ENCODE peak calls at places on chromosomes 2 and 18, in six cellular contexts. L is lung microvascular endothelial cell; Y is naive thymus-derived CD4-positive, alpha-beta T cell; T is OCI-LY7; K is mesothelial cell of epicardium; B is activated CD8-positive, alpha-beta memory T cell treated with anti-CD3 and anti-CD28 coated beads for 48 hours. Z is an unnamed sample.

GRCh38 chr2:105184420-105184819 is 57.1 kb upstream of the GPR45 start:
- DNase-seq in L (no peak), Y (no peak), T (no peak), K (no peak), B (no peak), Z (no peak)

GRCh38 chr2:241507430-241508239 is 749 bp downstream of the STK25 start:
- DNase-seq in L (peak), Y (peak), T (peak), K (peak), B (peak), Z (peak)

GRCh38 chr2:232340171-232340935 is 38.2 kb upstream of the ALPP start:
- DNase-seq in L (no peak), Y (no peak), T (no peak), K (no peak), B (no peak), Z (no peak)

GRCh38 chr2:239366740-239367139 is 34.1 kb downstream of the HDAC4 start:
- DNase-seq in L (no peak), Y (no peak), T (no peak), K (no peak), B (no peak), Z (no peak)

GRCh38 chr2:25078171-25079049 is 36.5 kb downstream of the EFR3B start:
- DNase-seq in L (peak), Y (no peak), T (no peak), K (no peak), B (no peak), Z (peak)

GRCh38 chr2:217846321-217846743 is 156.5 kb downstream of the TNS1 start:
- DNase-seq in L (no peak), Y (no peak), T (no peak), K (no peak), B (no peak), Z (no peak)

GRCh38 chr2:7070483-7070882 is 153.3 kb downstream of the RNF144A start:
- DNase-seq in L (no peak), Y (no peak), T (no peak), K (no peak), B (no peak), Z (no peak)

GRCh38 chr2:190583507-190584337 is 49.2 kb upstream of the NEMP2 start:
- DNase-seq in L (no peak), Y (no peak), T (no peak), K (no peak), B (no peak), Z (no peak)

GRCh38 chr2:131493199-131494018 is 1.2 kb upstream of the MZT2A start:
- DNase-seq in L (peak), Y (no peak), T (peak), K (no peak), B (no peak), Z (no peak)

GRCh38 chr2:142718731-142719130 is 158.7 kb upstream of the KYNU start:
- DNase-seq in L (no peak), Y (no peak), T (no peak), K (no peak), B (no peak), Z (no peak)

GRCh38 chr2:96025107-96025492 is 9.6 kb downstream of the GPAT2 start:
- DNase-seq in L (no peak), Y (no peak), T (no peak), K (no peak), B (no peak), Z (no peak)

GRCh38 chr2:140775426-140775825 is 1355.4 kb downstream of the LRP1B start:
- DNase-seq in L (no peak), Y (no peak), T (no peak), K (no peak), B (no peak), Z (no peak)

GRCh38 chr18:26981373-26982082 is 116.0 kb upstream of the AQP4 start:
- DNase-seq in L (no peak), Y (no peak), T (no peak), K (no peak), B (no peak), Z (no peak)

GRCh38 chr2:188291142-188291616 is 495 bp upstream of the GULP1 start:
- DNase-seq in L (peak), Y (no peak), T (no peak), K (no peak), B (no peak), Z (peak)

GRCh38 chr18:4603955-4604354 is 148.8 kb upstream of the DLGAP1 start:
- DNase-seq in L (no peak), Y (no peak), T (no peak), K (no peak), B (no peak), Z (no peak)

GRCh38 chr2:96839288-96839874 is 4.4 kb downstream of the ANKRD23 start:
- DNase-seq in L (no peak), Y (peak), T (peak), K (no peak), B (peak), Z (no peak)

GRCh38 chr2:107760620-107761019 is 66.1 kb upstream of the RGPD4 start:
- DNase-seq in L (no peak), Y (no peak), T (no peak), K (no peak), B (no peak), Z (no peak)

GRCh38 chr2:62114564-62114963 is 81.4 kb upstream of the B3GNT2 start:
- DNase-seq in L (peak), Y (no peak), T (no peak), K (no peak), B (no peak), Z (no peak)

GRCh38 chr2:138059967-138060635 is 95.8 kb downstream of the HNMT start:
- DNase-seq in L (peak), Y (no peak), T (no peak), K (no peak), B (no peak), Z (peak)

GRCh38 chr18:9965711-9966624 is 52.2 kb downstream of the VAPA start:
- DNase-seq in L (no peak), Y (no peak), T (no peak), K (no peak), B (no peak), Z (peak)

GRCh38 chr2:85195956-85196355 is 62.8 kb downstream of the TCF7L1 start:
- DNase-seq in L (no peak), Y (no peak), T (no peak), K (no peak), B (no peak), Z (no peak)

GRCh38 chr2:130864830-130865229 is 28.1 kb downstream of the ARHGEF4 start:
- DNase-seq in L (peak), Y (no peak), T (peak), K (no peak), B (no peak), Z (peak)

GRCh38 chr2:113133696-113134558 is 6.5 kb downstream of the IL1RN start:
- DNase-seq in L (no peak), Y (no peak), T (no peak), K (no peak), B (no peak), Z (no peak)

GRCh38 chr2:36812196-36812595 is 115.7 kb downstream of the VIT start:
- DNase-seq in L (peak), Y (no peak), T (no peak), K (no peak), B (no peak), Z (peak)

GRCh38 chr2:1453561-1453960 is 40.3 kb downstream of the TPO start:
- DNase-seq in L (no peak), Y (no peak), T (no peak), K (no peak), B (no peak), Z (no peak)

GRCh38 chr2:108448678-108449409 is at the start of gene GCC2:
- DNase-seq in L (peak), Y (peak), T (peak), K (peak), B (peak), Z (peak)

GRCh38 chr18:34787931-34788532 is 77.9 kb downstream of the DTNA start:
- DNase-seq in L (peak), Y (no peak), T (peak), K (no peak), B (no peak), Z (peak)

Z was measured in fibroblast of pulmonary artery.